ENCODE peak calls at places on chromosomes 16 and 17, in eight cellular contexts. V, W, E, U, C, Z, S and Q are unnamed samples.
A peak's percentile ranks its signal among the peaks of the same experiment; 100 is the strongest.

GRCh38 chr16:85523602-85524364 is 89.3 kb upstream of the GSE1 start:
- DNase-seq in V (peak; percentile 34), S (peak; percentile 95), C (peak; percentile 45), U (no peak), Z (no peak), E (peak; percentile 32), W (peak; percentile 29), Q (peak; percentile 94)

GRCh38 chr17:11557727-11558452 is 40.4 kb upstream of the DNAH9 start:
- DNase-seq in Z (no peak), W (no peak), S (no peak), U (no peak), V (no peak), E (no peak), C (no peak), Q (peak; percentile 26)

GRCh38 chr17:49063652-49064051 is 66.5 kb downstream of the IGF2BP1 start:
- DNase-seq in Z (no peak), C (no peak), U (no peak), V (peak; percentile 9), W (peak; percentile 5), E (no peak), S (no peak), Q (no peak)

GRCh38 chr17:35373984-35374765 is 754 bp upstream of the SLFN11 start:
- DNase-seq in E (peak; percentile 21), V (peak; percentile 70), Z (peak; percentile 57), W (peak; percentile 71), C (peak; percentile 55), S (peak; percentile 82), U (peak; percentile 57), Q (peak; percentile 57)

GRCh38 chr17:38982858-38983746 is 15.9 kb upstream of the FBXO47 start:
- DNase-seq in S (peak; percentile 44), V (peak; percentile 84), U (peak; percentile 69), C (peak; percentile 75), W (peak; percentile 77), E (peak; percentile 48), Z (peak; percentile 59), Q (peak; percentile 62)

GRCh38 chr16:78249056-78249455 is 149.6 kb downstream of the WWOX start:
- DNase-seq in U (no peak), C (no peak), V (no peak), S (no peak), W (no peak), Z (no peak), E (no peak), Q (peak; percentile 54)

GRCh38 chr16:69848635-69849545 is 86.8 kb downstream of the WWP2 start:
- DNase-seq in W (peak; percentile 93), Z (no peak), C (peak; percentile 96), E (peak; percentile 68), V (peak; percentile 92), S (peak; percentile 92), U (peak; percentile 81), Q (no peak)

GRCh38 chr17:17468217-17469010 is 8.4 kb upstream of the MED9 start:
- DNase-seq in V (no peak), U (no peak), S (no peak), W (no peak), Z (no peak), C (no peak), E (no peak), Q (no peak)

GRCh38 chr16:22375117-22375962 is 921 bp upstream of the CDR2 start:
- DNase-seq in W (no peak), U (no peak), S (no peak), Z (no peak), E (no peak), C (no peak), V (no peak), Q (no peak)

DNA sequence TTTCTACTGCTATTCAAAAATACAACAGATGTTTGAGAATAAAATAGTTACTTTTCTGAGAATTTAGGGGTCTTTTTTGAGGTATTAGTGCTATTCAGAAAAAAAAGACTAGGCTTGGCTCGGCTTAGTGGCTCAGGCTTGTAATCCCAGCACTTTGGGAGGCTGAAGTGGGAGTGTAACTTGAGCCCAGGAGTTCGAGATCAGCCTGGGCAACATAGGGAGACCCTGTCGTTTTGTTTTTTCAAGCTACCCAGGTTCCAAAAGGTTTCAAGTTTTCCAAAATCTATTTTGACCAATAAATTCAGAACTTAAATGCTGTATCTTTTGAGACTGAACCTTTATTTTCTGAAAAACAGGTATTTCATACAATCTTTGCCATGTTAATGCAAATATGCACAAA is 3.2 kb upstream of the ARL6IP1 start:
- DNase-seq in S (no peak), E (no peak), W (no peak), V (peak; percentile 8), Z (no peak), C (no peak), U (no peak), Q (no peak)
- H3K4me3 ChIP-seq in S (no peak overlapping the region), E (no peak overlapping the region), W (no peak overlapping the region), V (no peak overlapping the region), Z (no peak overlapping the region), C (no peak overlapping the region), U (no peak overlapping the region), Q (no peak overlapping the region)

DNA sequence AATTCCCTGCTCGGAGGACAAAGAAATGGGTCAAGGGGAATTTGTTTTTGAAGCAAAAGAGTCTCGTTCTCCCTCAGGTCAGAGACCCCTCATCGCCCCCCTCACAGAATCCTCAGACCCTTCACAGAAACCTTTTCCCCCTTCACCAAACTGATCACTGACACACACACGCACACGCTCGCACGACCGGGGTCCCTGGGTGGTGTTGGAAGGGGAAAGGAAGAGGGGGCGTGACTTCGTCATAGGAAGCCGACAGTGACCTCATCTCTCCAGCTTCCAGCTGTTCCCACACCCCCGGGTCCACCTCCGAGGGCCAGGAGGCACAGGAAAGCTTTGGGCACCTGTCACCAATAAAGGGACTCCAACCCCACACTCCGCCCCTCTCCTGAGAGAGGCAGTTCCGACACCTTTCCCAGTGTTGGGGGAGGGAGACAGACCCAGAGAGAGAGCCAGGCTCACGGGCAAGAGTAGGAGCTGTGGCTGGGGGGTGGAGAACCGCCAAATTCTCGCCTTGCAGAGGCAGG is 1.2 kb downstream of the ASGR1 start:
- DNase-seq in W (no peak), V (peak; percentile 31), S (peak; percentile 69), Z (no peak), E (no peak), U (no peak), C (peak; percentile 71), Q (peak; percentile 76)
- H3K4me3 ChIP-seq in W (peak overlapping the region; percentile 63), V (peak overlapping the region; percentile 58), S (peak overlapping the region; percentile 72), Z (no peak overlapping the region), E (peak overlapping the region; percentile 57), U (no peak overlapping the region), C (peak overlapping the region; percentile 59), Q (peak overlapping the region; percentile 64)

GRCh38 chr16:1534021-1535020 is 855 bp downstream of the TMEM204 start:
- DNase-seq in W (peak; percentile 29), U (no peak), Z (no peak), E (no peak), C (peak; percentile 11), V (no peak), S (peak; percentile 93), Q (peak; percentile 75)
- H3K4me3 ChIP-seq in W (peak overlapping the region; percentile 78), U (peak overlapping the region; percentile 51), Z (peak overlapping the region; percentile 96), E (peak overlapping the region; percentile 56), C (peak overlapping the region; percentile 38), V (peak overlapping the region; percentile 48), S (peak overlapping the region; percentile 76), Q (no peak overlapping the region)

GRCh38 chr16:19885456-19886060 is 910 bp upstream of the GPRC5B start:
- DNase-seq in U (peak; percentile 28), C (no peak), E (no peak), S (no peak), Z (no peak), V (peak; percentile 16), W (no peak), Q (no peak)
- H3K4me3 ChIP-seq in U (peak overlapping the region; percentile 82), C (peak overlapping the region; percentile 85), E (peak overlapping the region; percentile 60), S (peak overlapping the region; percentile 67), Z (no peak overlapping the region), V (peak overlapping the region; percentile 77), W (peak overlapping the region; percentile 64), Q (no peak overlapping the region)

DNA sequence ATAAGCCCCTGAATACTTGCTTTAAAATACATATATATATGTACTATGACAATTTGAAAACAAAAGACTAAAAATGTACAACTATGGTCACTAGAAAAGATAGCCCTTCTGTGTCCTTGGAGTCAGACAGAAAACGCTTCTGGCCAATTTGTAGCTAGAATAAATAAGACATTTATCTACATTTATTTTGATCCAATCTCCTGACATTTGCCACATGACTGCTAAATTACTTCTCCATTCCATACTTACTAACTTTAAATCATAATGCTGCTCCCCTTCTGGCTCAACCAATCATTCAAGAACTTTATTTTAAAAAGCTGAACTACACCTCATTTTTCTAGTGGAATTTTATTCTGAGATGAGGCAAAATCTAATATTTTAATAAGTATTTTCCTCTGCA is 65.8 kb downstream of the CYTH1 start:
- DNase-seq in Z (no peak), V (no peak), W (no peak), E (no peak), C (no peak), S (no peak), U (no peak), Q (no peak)
- H3K4me3 ChIP-seq in Z (no peak overlapping the region), V (no peak overlapping the region), W (no peak overlapping the region), E (no peak overlapping the region), C (no peak overlapping the region), S (no peak overlapping the region), U (no peak overlapping the region), Q (no peak overlapping the region)

DNA sequence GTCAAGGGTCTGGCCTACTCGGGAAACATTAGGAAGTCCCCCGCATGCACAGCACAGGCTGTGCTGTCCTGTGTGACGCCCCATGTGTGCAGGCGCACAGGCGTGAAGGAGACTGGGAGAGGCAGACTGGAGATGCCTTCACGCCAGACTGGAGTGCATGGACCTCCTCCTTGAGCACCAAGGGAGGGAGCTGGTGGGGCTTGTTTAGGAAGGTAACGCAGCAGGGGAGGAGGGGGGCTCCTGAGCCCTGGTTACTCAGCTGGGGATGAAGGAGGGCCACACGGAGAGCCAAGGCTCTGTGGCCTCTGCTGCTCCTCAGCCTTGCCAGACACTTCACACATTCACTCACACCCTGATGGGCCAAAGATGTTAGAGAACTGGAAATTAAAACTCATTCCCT is 7.7 kb downstream of the HSDL1 start:
- DNase-seq in V (no peak), E (no peak), W (no peak), Z (no peak), U (no peak), S (no peak), C (no peak), Q (peak; percentile 37)
- H3K4me3 ChIP-seq in V (no peak overlapping the region), E (no peak overlapping the region), W (no peak overlapping the region), Z (no peak overlapping the region), U (no peak overlapping the region), S (no peak overlapping the region), C (no peak overlapping the region), Q (no peak overlapping the region)